ENCODE peak calls at places on chromosomes 16 and 17, in five cellular contexts. W, H, N, J and X are unnamed samples.
A peak's percentile ranks its signal among the peaks of the same experiment; 100 is the strongest.

GRCh38 chr17:79001190-79002020 is 8.2 kb downstream of the CANT1 start:
- DNase-seq in H (no peak), W (no peak), N (no peak), J (no peak), X (peak; percentile 46)

GRCh38 chr17:3022197-3022596 is 41.2 kb downstream of the OR1D5 start:
- DNase-seq in W (no peak), N (no peak), J (no peak), H (no peak), X (no peak)

GRCh38 chr16:81838794-81839193 is 59.7 kb downstream of the PLCG2 start:
- DNase-seq in N (peak; percentile 22), W (no peak), J (no peak), H (no peak), X (no peak)

GRCh38 chr17:66548158-66548557 is 245.7 kb downstream of the PRKCA start:
- DNase-seq in N (no peak), H (peak; percentile 4), W (no peak), J (no peak), X (no peak)

GRCh38 chr16:54816471-54816870 is 114.2 kb upstream of the IRX5 start:
- DNase-seq in J (no peak), H (no peak), N (no peak), W (no peak), X (no peak)

GRCh38 chr17:38430822-38431221 is 2.6 kb downstream of the ARHGAP23 start:
- DNase-seq in J (no peak), W (no peak), H (no peak), N (no peak), X (no peak)

GRCh38 chr16:76441886-76442285 is 164.7 kb downstream of the CNTNAP4 start:
- DNase-seq in W (no peak), J (no peak), N (no peak), H (no peak), X (no peak)

GRCh38 chr17:65228734-65229390 is 91.7 kb downstream of the RGS9 start:
- DNase-seq in N (no peak), W (no peak), H (peak; percentile 50), J (no peak), X (no peak)

GRCh38 chr16:11319529-11320146 is 25.6 kb upstream of the RMI2 start:
- DNase-seq in H (no peak), W (no peak), J (no peak), N (no peak), X (no peak)

GRCh38 chr17:4331614-4332013 is 34.9 kb downstream of the UBE2G1 start:
- DNase-seq in H (no peak), N (no peak), W (no peak), J (no peak), X (no peak)

GRCh38 chr17:77959216-77959925 is 868 bp downstream of the TNRC6C start:
- DNase-seq in N (peak; percentile 8), H (peak; percentile 49), J (no peak), W (no peak), X (peak; percentile 28)

GRCh38 chr16:16148755-16149154 is 74.5 kb downstream of the ABCC6 start:
- DNase-seq in N (no peak), J (no peak), H (no peak), W (no peak), X (no peak)

DNA sequence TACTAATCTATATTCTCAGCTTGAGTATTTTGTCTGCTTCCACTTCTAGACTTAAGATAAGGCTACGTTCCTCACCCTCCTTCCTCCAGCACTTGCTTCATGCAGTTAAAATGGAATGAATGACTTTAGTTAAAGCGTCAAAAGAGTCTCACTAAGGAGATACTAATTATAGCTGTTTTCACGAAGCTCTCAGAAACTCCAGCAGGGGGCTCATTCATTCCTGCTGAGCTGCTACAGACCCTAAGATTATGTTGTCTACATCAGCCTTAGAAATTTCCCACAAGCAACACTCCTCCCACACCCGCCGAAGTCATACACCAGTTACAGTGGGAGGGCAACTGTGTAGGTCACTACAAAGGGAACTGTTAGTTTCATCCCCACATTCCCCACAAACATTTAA is 57.0 kb upstream of the KIFC3 start:
- DNase-seq in J (no peak), H (no peak), N (peak; percentile 85), W (no peak), X (no peak)
- H3K27ac ChIP-seq in J (no peak overlapping the region), H (no peak overlapping the region), N (no peak overlapping the region), W (no peak overlapping the region), X (no peak overlapping the region)

GRCh38 chr16:1058216-1058615 is 14.3 kb upstream of the SSTR5 start:
- DNase-seq in J (no peak), H (no peak), W (no peak), N (no peak), X (no peak)

GRCh38 chr16:1062895-1063294 is 9.7 kb upstream of the SSTR5 start:
- DNase-seq in H (no peak), W (no peak), J (no peak), N (no peak), X (no peak)

GRCh38 chr16:1059310-1059709 is 13.2 kb upstream of the SSTR5 start:
- DNase-seq in N (no peak), H (no peak), W (no peak), J (no peak), X (no peak)

GRCh38 chr16:1061769-1062505 is 10.6 kb upstream of the SSTR5 start:
- DNase-seq in J (no peak), H (no peak), W (no peak), N (no peak), X (no peak)

DNA sequence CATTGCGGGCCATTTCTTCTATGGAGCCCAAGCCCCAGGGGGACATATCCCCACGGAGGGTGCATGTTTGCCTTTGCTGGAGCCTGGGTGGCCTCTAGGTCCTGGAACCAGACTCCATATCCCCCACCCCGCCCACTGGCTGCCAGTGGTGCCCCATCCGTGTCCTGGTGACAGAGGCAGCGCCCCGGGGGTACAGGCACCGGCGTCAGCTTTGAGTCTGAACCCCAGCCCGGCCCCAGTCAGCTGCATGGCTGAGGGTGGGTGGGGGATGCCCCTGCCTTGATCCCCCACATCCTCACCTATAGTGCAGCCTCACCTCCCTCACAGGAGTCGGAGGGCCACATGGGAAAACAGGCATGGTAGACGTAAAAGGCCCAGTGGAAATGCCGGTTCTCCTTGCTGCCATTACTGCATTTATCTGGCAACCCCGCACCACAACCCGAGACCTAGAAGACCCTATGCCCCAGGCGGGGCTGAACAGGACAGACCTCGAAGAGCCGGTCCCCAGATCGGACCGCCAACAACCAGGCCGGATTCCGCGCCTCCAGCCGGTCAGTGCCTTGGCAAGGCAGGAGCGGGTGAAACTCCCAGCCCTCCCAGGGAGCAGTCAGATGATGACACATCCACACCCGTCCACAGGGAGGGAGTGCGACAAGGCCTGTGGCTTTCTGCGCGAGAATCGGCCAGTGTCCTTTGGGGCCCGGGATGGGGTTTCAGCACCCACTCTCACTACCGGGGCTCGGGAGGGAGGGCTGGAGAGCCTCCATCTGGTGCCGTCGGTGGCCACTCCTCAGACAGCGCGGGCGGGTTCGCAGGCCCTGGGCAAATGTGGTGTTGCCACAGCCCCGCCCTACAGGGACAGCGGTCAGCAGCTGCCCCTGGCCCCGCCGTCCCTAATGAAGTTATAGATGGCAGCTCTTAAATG is 11.9 kb upstream of the SSTR5 start:
- DNase-seq in W (no peak), N (no peak), H (no peak), J (no peak), X (no peak)
- H3K27me3 ChIP-seq in W (no peaks in the 10 kb centered on the region), N (peaks cover 14% of the 10 kb centered on the region), H (no peaks in the 10 kb centered on the region), J (no peaks in the 10 kb centered on the region), X (no peaks in the 10 kb centered on the region)

DNA sequence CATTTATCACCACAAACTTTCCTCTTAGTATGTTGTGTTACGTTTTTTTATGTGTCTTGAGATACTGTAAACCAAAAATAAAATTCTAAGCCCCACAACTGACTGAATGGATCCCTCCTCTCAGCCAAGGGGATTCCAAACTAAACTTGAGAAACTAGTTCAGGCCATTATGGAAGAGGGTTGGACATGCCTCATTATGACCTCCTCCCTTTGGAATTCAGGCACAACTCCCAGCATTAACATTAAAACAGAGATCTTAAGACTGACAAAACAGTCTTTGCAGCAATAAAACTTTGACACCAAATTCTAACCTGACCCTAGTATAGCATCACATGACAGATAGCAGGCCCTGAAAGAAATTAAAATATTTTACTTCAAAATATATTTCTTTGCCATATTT is 51.1 kb upstream of the SLC47A1 start:
- DNase-seq in J (no peak), N (no peak), W (no peak), H (no peak), X (no peak)
- H3K27ac ChIP-seq in J (peak overlapping the region; percentile 58), N (no peak overlapping the region), W (peak overlapping the region; percentile 48), H (no peak overlapping the region), X (no peak overlapping the region)

DNA sequence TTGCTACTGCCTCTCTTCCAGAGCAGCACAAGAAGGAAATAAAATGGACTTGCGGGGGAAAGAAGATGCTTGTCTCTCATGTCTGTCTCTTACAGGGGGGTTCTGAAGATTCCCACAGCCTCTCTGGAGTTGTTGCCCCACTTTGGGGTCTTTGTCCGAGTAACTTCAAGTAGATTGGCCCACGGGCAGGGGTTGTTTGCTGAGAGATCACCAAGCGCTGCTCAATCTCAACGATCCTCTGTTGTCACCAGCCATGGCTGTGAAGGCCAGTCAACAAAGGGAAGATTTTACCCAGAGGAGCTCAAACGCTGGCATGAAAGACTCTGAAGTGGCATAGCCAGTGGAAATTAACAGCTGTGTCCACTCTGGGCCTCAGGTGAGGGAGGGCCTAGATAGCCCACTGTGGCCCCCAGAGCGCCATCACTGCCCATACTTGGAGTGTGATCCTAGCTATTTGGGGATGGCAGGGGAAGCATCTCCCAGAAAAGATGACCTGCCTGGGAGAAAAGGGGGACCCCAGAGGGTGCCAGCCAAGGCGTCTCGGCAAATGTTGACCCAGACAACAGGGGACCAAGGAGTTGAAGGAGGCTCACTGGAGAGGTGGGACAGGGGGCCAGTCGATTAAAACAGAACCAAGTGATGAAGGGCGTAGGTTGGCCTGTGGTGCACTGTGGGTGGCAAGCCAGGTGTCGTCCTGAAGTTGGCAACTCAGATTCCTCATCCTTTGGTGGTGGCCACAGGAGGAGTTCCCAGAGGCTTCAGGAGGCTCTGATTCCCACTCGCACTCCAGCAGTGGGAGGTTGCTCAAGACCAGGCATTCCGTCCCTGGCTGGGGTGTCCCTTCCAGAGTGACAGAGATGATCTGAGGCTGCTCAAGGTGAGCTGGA is 28.0 kb downstream of the SLC13A5 start:
- DNase-seq in H (no peak), N (no peak), J (no peak), W (no peak), X (no peak)
- H3K27me3 ChIP-seq in H (no peaks in the 10 kb centered on the region), N (no peaks in the 10 kb centered on the region), J (no peaks in the 10 kb centered on the region), W (no peaks in the 10 kb centered on the region), X (no peaks in the 10 kb centered on the region)

DNA sequence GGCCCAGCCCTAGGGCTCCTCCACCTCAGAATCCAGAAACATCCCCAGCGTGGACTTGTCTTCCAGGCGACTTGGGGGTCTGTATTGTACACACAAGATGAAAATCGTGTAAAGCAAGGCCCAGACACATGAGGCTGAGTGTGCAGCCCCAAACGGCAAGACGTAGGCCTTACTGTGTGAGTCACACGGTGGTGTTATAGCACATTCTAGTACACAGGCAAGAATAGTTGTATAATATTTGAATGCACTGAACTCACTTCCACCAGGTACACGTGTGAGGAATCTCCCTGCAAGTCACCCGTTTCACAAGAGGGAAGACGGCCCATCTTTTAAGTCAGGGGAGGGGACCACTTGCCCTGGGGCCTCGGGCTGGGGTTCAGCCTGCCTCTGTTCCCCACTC is 71.4 kb downstream of the SREBF1 start:
- DNase-seq in H (no peak), J (no peak), W (no peak), N (no peak), X (no peak)
- H3K27ac ChIP-seq in H (no peak overlapping the region), J (no peak overlapping the region), W (peak overlapping the region; percentile 59), N (no peak overlapping the region), X (no peak overlapping the region)

GRCh38 chr17:29012535-29012934 is 6.7 kb upstream of the SEZ6 start:
- DNase-seq in N (no peak), H (no peak), W (no peak), J (no peak), X (no peak)
- H3K27me3 ChIP-seq in N (peaks cover 25% of the 10 kb centered on the region), H (peaks cover 3% of the 10 kb centered on the region), W (peaks cover 1% of the 10 kb centered on the region), J (no peaks in the 10 kb centered on the region), X (no peaks in the 10 kb centered on the region)

GRCh38 chr16:18834873-18835272 is 33.5 kb upstream of the ARL6IP1 start:
- DNase-seq in W (no peak), J (no peak), H (no peak), N (no peak), X (no peak)
- H3K27ac ChIP-seq in W (no peak overlapping the region), J (no peak overlapping the region), H (no peak overlapping the region), N (no peak overlapping the region), X (no peak overlapping the region)